ENCODE peak calls at places on chromosomes 2 and 18, in six cellular contexts. Z, M, F, S, L and C are unnamed samples.

GRCh38 chr18:76953186-76953982 is 131.0 kb downstream of the ZNF236 start:
- DNase-seq in Z (no peak), M (no peak), F (no peak), S (no peak), L (no peak), C (no peak)

GRCh38 chr2:24164416-24164973 is 10.4 kb upstream of the FAM228A start:
- DNase-seq in Z (no peak), M (no peak), F (peak), S (peak), L (no peak), C (peak)

GRCh38 chr2:234873828-234874173 is 78.0 kb upstream of the SH3BP4 start:
- DNase-seq in Z (no peak), M (no peak), F (no peak), S (no peak), L (no peak), C (no peak)

GRCh38 chr18:9736942-9737813 is 29.1 kb downstream of the RAB31 start:
- DNase-seq in Z (no peak), M (peak), F (no peak), S (no peak), L (peak), C (no peak)

GRCh38 chr18:46053368-46054095 is 18.5 kb downstream of the PSTPIP2 start:
- DNase-seq in Z (no peak), M (no peak), F (no peak), S (no peak), L (no peak), C (no peak)

GRCh38 chr18:45962866-45963265 is 4.3 kb downstream of the EPG5 start:
- DNase-seq in Z (no peak), M (peak), F (no peak), S (no peak), L (peak), C (no peak)

GRCh38 chr2:55047677-55048299 is 2.5 kb downstream of the RTN4 start:
- DNase-seq in Z (no peak), M (peak), F (no peak), S (no peak), L (peak), C (no peak)

GRCh38 chr2:67412424-67412823 is 15.3 kb downstream of the ETAA1 start:
- DNase-seq in Z (no peak), M (no peak), F (no peak), S (no peak), L (no peak), C (no peak)

GRCh38 chr18:10313016-10313342 is 141.5 kb upstream of the APCDD1 start:
- DNase-seq in Z (no peak), M (no peak), F (no peak), S (no peak), L (no peak), C (no peak)

GRCh38 chr2:127597984-127598380 is 48.0 kb upstream of the GPR17 start:
- DNase-seq in Z (no peak), M (no peak), F (no peak), S (no peak), L (no peak), C (no peak)

GRCh38 chr18:31566576-31567306 is 24.9 kb upstream of the TTR start:
- DNase-seq in Z (no peak), M (no peak), F (no peak), S (no peak), L (no peak), C (no peak)

GRCh38 chr2:21774691-21775090 is 650.9 kb downstream of the TDRD15 start:
- DNase-seq in Z (no peak), M (no peak), F (no peak), S (no peak), L (no peak), C (no peak)